ENCODE peak calls at places on chromosome 3, in four cellular contexts. W is ovary, G is neural crest cell, K is PC-3. E is an unnamed sample.

GRCh38 chr3:87766736-87767135 is 292.1 kb downstream of the CGGBP1 start:
- DNase-seq in G (no peak), W (no peak), K (peak; percentile 67), E (no peak)

GRCh38 chr3:194967126-194968117 is 281.7 kb downstream of the FAM43A start:
- DNase-seq in G (no peak), W (no peak), K (no peak), E (no peak)

GRCh38 chr3:195921334-195921771 is 13.0 kb upstream of the TNK2 start:
- DNase-seq in W (no peak), G (no peak), K (no peak), E (no peak)

GRCh38 chr3:124115279-124115678 is 123.4 kb upstream of the ROPN1 start:
- DNase-seq in G (no peak), W (no peak), K (no peak), E (no peak)

GRCh38 chr3:11607816-11608215 is 35.9 kb downstream of the VGLL4 start:
- DNase-seq in K (no peak), W (no peak), G (no peak), E (no peak)

GRCh38 chr3:138412821-138413531 is 21.4 kb upstream of the ESYT3 start:
- DNase-seq in G (no peak), W (no peak), K (peak; percentile 18), E (no peak)

GRCh38 chr3:119184808-119185690 is 11.7 kb downstream of the UPK1B start:
- DNase-seq in W (no peak), G (no peak), K (peak; percentile 99), E (no peak)

GRCh38 chr3:78048698-78049097 is 1008.8 kb downstream of the ROBO2 start:
- DNase-seq in G (no peak), K (no peak), W (no peak), E (no peak)

GRCh38 chr3:11720220-11721113 is 76.8 kb upstream of the VGLL4 start:
- DNase-seq in K (peak; percentile 81), G (peak; percentile 16), W (peak; percentile 65), E (peak; percentile 64)

GRCh38 chr3:20056727-20057611 is 16.7 kb downstream of the KAT2B start:
- DNase-seq in G (no peak), W (no peak), K (peak; percentile 98), E (no peak)

GRCh38 chr3:171574556-171575240 is 114.5 kb upstream of the TNIK start:
- DNase-seq in K (no peak), W (no peak), G (no peak), E (no peak)

GRCh38 chr3:14375192-14375591 is 27.2 kb upstream of the SLC6A6 start:
- DNase-seq in G (no peak), K (no peak), W (no peak), E (no peak)
- TF ChIP-seq CTCF in G (no peak), K (no peak), W (no peak), E (no peak)

DNA sequence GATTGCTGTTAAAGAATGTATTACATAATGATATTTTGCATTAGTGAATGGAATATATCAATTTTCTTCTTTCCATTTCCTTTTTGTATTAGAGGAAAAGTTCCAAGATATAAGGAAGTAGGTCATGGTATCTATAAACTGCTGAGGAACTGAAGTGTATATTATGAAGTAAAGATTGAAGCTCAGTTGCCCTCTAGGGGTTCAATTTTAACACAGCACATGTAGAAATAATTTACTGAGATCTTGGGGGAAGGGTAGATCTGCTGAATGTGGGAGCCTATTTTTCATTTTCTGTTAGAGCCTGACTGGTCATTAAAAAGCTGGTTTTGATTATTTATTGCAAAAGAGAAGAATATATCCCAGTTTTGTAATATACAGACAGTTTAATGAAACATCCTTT is 45.2 kb downstream of the CMC1 start:
- DNase-seq in G (no peak), W (no peak), K (peak; percentile 68), E (peak; percentile 14)
- TF ChIP-seq CTCF in G (peak; percentile 70), W (no peak), K (peak; percentile 85), E (peak; percentile 57)

GRCh38 chr3:111570404-111571030 is 24.6 kb downstream of the ZBED2 start:
- DNase-seq in K (no peak), W (no peak), G (no peak), E (no peak)
- TF ChIP-seq CTCF in K (no peak), W (no peak), G (no peak), E (no peak)

DNA sequence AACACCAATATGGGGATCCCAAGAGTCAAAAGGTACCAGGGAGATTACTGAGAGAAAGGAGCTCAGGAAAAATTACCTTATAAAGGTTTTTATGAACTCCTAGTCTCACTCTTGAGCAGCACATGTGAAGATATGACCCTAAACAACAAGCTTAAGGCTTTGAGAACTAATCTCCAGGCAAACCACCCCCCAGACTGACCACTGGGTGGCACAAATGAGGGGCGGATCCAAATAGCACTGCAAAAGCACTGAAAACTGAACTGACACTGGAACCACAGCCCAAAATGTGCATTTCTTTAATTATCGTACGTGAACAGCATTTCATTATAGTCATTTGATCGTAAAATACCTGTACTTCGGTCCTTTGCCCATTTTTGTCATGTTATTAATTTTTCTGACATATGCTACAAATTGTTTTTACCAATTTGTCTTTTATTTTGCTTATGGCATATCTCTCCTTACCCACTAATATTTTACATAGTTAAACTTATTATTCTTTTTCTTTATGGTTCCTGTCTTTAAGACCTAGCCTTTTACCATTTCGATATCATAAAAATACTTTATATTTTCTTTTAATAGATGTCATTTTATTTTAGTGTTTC is 31.5 kb upstream of the TFDP2 start:
- DNase-seq in K (peak; percentile 37), W (peak; percentile 30), G (peak; percentile 15), E (peak; percentile 14)
- TF ChIP-seq CTCF in K (peak; percentile 64), W (no peak), G (peak; percentile 62), E (peak; percentile 36)

DNA sequence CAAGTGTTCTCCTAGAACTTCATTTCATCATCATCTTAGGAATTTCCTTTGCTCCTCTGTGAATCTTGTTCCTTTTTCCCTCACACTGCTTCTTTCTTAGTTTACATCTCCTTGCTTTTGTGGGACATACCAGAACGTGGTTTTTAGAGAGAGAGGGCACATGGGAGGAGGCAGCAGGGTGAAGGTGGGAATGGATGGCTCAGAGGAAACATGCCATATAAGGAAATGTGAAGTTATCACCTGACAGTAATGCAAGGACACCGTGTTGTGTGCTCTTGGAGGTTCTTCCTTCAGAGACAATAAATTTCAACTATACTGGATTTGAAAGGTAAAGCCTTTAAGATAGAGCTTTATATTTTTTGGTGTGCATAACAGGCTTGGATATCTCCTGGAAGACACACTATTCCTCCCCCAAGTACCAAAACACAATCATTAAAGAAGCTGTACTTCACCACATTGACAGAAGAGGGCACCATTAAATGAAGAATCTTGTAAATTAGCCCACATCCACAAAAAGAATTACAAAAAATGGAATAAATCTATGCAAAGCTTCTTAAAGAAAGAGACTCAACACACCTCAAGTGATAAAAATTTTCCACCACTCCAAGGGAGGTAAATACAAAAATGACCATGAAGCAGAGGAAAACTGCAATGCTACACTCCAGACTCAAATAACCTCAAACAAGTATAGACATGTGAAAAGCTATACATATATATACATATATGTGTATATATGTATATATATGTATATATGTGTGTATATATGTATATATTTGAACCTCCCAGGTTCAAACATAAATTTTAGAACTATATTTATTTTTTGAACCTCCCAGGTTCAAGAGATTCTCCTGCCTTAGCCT is 26.1 kb downstream of the RPL39L start:
- DNase-seq in K (peak; percentile 66), G (no peak), W (no peak), E (no peak)
- TF ChIP-seq CTCF in K (peak; percentile 86), G (peak; percentile 68), W (no peak), E (peak; percentile 65)

GRCh38 chr3:98801042-98801747 is 38.1 kb downstream of the ST3GAL6 start:
- DNase-seq in K (no peak), W (no peak), G (no peak), E (no peak)
- TF ChIP-seq CTCF in K (peak; percentile 53), W (no peak), G (no peak), E (no peak)

GRCh38 chr3:142863965-142864924 is 24.6 kb downstream of the PCOLCE2 start:
- DNase-seq in W (no peak), K (no peak), G (no peak), E (no peak)

GRCh38 chr3:142858043-142858442 is 30.8 kb downstream of the PCOLCE2 start:
- DNase-seq in W (no peak), G (no peak), K (no peak), E (no peak)

GRCh38 chr3:142863010-142863787 is 25.7 kb downstream of the PCOLCE2 start:
- DNase-seq in G (no peak), W (no peak), K (peak; percentile 63), E (no peak)

GRCh38 chr3:142857056-142857455 is 31.8 kb downstream of the PCOLCE2 start:
- DNase-seq in G (no peak), W (no peak), K (peak; percentile 52), E (no peak)

DNA sequence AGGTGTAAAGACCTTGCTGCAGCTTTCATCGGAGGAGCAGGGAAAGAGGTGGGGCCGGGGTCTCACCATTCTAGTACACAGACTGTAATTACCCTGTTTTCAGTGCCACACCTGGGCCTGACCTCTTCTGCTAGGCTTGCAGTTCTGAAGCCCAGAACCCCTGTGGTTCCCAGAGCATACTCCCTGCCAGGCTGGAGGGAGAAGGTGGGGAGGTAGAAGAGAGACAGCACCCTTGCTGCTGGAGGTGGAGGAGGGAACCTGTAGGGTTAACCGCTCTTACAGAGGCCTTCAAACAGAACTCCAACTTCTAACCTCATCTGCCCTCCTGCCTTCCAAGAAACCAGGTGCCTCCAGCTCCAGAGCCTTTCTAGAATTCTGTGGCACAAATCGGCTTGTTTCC is 27.0 kb downstream of the PCOLCE2 start:
- DNase-seq in W (no peak), G (no peak), K (no peak), E (no peak)
- TF ChIP-seq CTCF in W (no peak), G (no peak), K (no peak), E (no peak)

GRCh38 chr3:126130081-126130855 is 46.3 kb upstream of the SLC41A3 start:
- DNase-seq in K (peak; percentile 18), G (no peak), W (peak; percentile 4), E (no peak)
- TF ChIP-seq CTCF in K (no peak), G (no peak), W (no peak), E (no peak)

GRCh38 chr3:84830476-84830875 is 128.3 kb upstream of the CADM2 start:
- DNase-seq in K (no peak), W (no peak), G (no peak), E (no peak)
- TF ChIP-seq CTCF in K (no peak), W (no peak), G (no peak), E (no peak)

E was measured in GM13977.